ENCODE peak calls at places on chromosomes 4 and X, in five cellular contexts. F is NK-92 treated with Interleukin-12 subunit alpha and Interleukin-12 subunit beta, amount 100 ng/mL, for 24 hours; J is stimulated activated CD4-positive, alpha-beta T cell treated with anti-CD3 and anti-CD28 coated beads, Interleukin-1b, Interleukin-23, amount 100 ng/mL, for 48 hours; Q is progenitor cell of endocrine pancreas; A is upper lobe of right lung. H is an unnamed sample.

GRCh38 chr4:73070072-73070385 is 513 bp upstream of the COX18 start:
- DNase-seq in F (no peak), J (no peak), Q (no peak), A (no peak), H (no peak)

GRCh38 chr4:159460408-159460807 is 357.5 kb downstream of the RAPGEF2 start:
- DNase-seq in F (no peak), J (no peak), Q (no peak), A (no peak), H (no peak)

GRCh38 chr4:172142331-172142738 is 329.1 kb downstream of the GALNTL6 start:
- DNase-seq in F (no peak), J (no peak), Q (no peak), A (no peak), H (no peak)

GRCh38 chr4:27429260-27429970 is 568.8 kb downstream of the STIM2 start:
- DNase-seq in F (no peak), J (no peak), Q (no peak), A (no peak), H (no peak)

GRCh38 chr4:189084671-189085070 is 856.0 kb upstream of the FRG1 start:
- DNase-seq in F (no peak), J (no peak), Q (no peak), A (no peak), H (no peak)

GRCh38 chr4:2269206-2269531 is 7.3 kb upstream of the MXD4 start:
- DNase-seq in F (no peak), J (no peak), Q (no peak), A (no peak), H (no peak)

GRCh38 chr4:169102011-169102410 is 92.0 kb upstream of the CBR4 start:
- DNase-seq in F (no peak), J (no peak), Q (no peak), A (no peak), H (no peak)

GRCh38 chr4:47531241-47531953 is 46.3 kb downstream of the ATP10D start:
- DNase-seq in F (peak), J (peak), Q (no peak), A (peak), H (peak)

GRCh38 chr4:182576609-182577289 is 333.5 kb downstream of the TENM3 start:
- DNase-seq in F (no peak), J (no peak), Q (no peak), A (no peak), H (no peak)

GRCh38 chr4:113145147-113145518 is 95.7 kb downstream of the ANK2 start:
- DNase-seq in F (no peak), J (no peak), Q (no peak), A (no peak), H (no peak)

GRCh38 chrX:88424541-88424940 is 322.5 kb upstream of the CPXCR1 start:
- DNase-seq in F (no peak), J (no peak), Q (no peak), A (no peak), H (no peak)

GRCh38 chrX:57156397-57157049 is 19.3 kb upstream of the SPIN2A start:
- DNase-seq in F (no peak), J (no peak), Q (no peak), A (no peak), H (peak)

GRCh38 chrX:130482871-130483270 is 81.1 kb downstream of the RBMX2 start:
- DNase-seq in F (no peak), J (no peak), Q (no peak), A (no peak), H (no peak)

GRCh38 chrX:39629001-39629400 is 468.8 kb downstream of the BCOR start:
- DNase-seq in F (no peak), J (no peak), Q (no peak), A (no peak), H (peak)

GRCh38 chr4:127783026-127783769 is 1.1 kb downstream of the HSPA4L start:
- DNase-seq in F (no peak), J (peak), Q (peak), A (peak), H (peak)

GRCh38 chr4:64940698-64941097 is 531.4 kb upstream of the TECRL start:
- DNase-seq in F (no peak), J (no peak), Q (no peak), A (no peak), H (no peak)

GRCh38 chr4:161702287-161702686 is 461.5 kb downstream of the FSTL5 start:
- DNase-seq in F (no peak), J (no peak), Q (no peak), A (no peak), H (no peak)

GRCh38 chrX:140765043-140765784 is 55.7 kb downstream of the LINC00632 start:
- DNase-seq in F (no peak), J (no peak), Q (no peak), A (no peak), H (no peak)

GRCh38 chr4:120842046-120842445 is 80.5 kb downstream of the PRDM5 start:
- DNase-seq in F (no peak), J (no peak), Q (no peak), A (no peak), H (no peak)

GRCh38 chr4:14627038-14627437 is 375.2 kb upstream of the CPEB2 start:
- DNase-seq in F (no peak), J (no peak), Q (no peak), A (no peak), H (no peak)

GRCh38 chrX:10617186-10617963 is 3.0 kb downstream of the MID1 start:
- DNase-seq in F (no peak), J (no peak), Q (no peak), A (no peak), H (no peak)

GRCh38 chr4:173525118-173526033 is 4.7 kb downstream of the HAND2 start:
- DNase-seq in F (no peak), J (no peak), Q (no peak), A (no peak), H (no peak)

GRCh38 chr4:2274320-2275043 is 12.6 kb upstream of the MXD4 start:
- DNase-seq in F (no peak), J (no peak), Q (no peak), A (no peak), H (no peak)

GRCh38 chrX:48003367-48003757 is 427 bp downstream of the ZNF182 start:
- DNase-seq in F (no peak), J (no peak), Q (no peak), A (peak), H (no peak)

GRCh38 chrX:151621422-151621821 is 57.9 kb downstream of the PASD1 start:
- DNase-seq in F (no peak), J (no peak), Q (no peak), A (no peak), H (no peak)

H was measured in SW480.